ENCODE peak calls at places on chromosomes 5 and 9, in six cellular contexts. One of them, this sample, is unnamed.

GRCh38 chr9:33106827-33107621 is 30.6 kb upstream of the SMU1 start:
- DNase-seq in OCI-LY7: no peak
- DNase-seq in CD8-positive, alpha-beta T cell: no peak
- DNase-seq in cardiac muscle cell: peak; percentile 95
- DNase-seq in HCT116: no peak
- DNase-seq in tibial nerve: no peak
- DNase-seq in this sample: peak; percentile 24

GRCh38 chr5:57298985-57299491 is 125.2 kb downstream of the GPBP1 start:
- DNase-seq in OCI-LY7: peak; percentile 68
- DNase-seq in CD8-positive, alpha-beta T cell: no peak
- DNase-seq in cardiac muscle cell: peak; percentile 93
- DNase-seq in HCT116: peak; percentile 79
- DNase-seq in tibial nerve: no peak
- DNase-seq in this sample: peak; percentile 50

GRCh38 chr9:20044686-20045085 is 255.8 kb upstream of the SLC24A2 start:
- DNase-seq in OCI-LY7: no peak
- DNase-seq in CD8-positive, alpha-beta T cell: no peak
- DNase-seq in cardiac muscle cell: no peak
- DNase-seq in HCT116: no peak
- DNase-seq in tibial nerve: no peak
- DNase-seq in this sample: no peak

GRCh38 chr5:31990296-31990695 is 183.8 kb downstream of the GOLPH3 start:
- DNase-seq in OCI-LY7: no peak
- DNase-seq in CD8-positive, alpha-beta T cell: no peak
- DNase-seq in cardiac muscle cell: no peak
- DNase-seq in HCT116: no peak
- DNase-seq in tibial nerve: no peak
- DNase-seq in this sample: no peak

GRCh38 chr9:73152953-73153352 is 1.3 kb downstream of the ANXA1 start:
- DNase-seq in OCI-LY7: no peak
- DNase-seq in CD8-positive, alpha-beta T cell: no peak
- DNase-seq in cardiac muscle cell: peak; percentile 51
- DNase-seq in HCT116: no peak
- DNase-seq in tibial nerve: no peak
- DNase-seq in this sample: no peak

GRCh38 chr9:131180454-131180853 is 55.1 kb downstream of the NUP214 start:
- DNase-seq in OCI-LY7: no peak
- DNase-seq in CD8-positive, alpha-beta T cell: no peak
- DNase-seq in cardiac muscle cell: peak; percentile 86
- DNase-seq in HCT116: no peak
- DNase-seq in tibial nerve: no peak
- DNase-seq in this sample: no peak

GRCh38 chr9:3028535-3028934 is 184.6 kb upstream of the PUM3 start:
- DNase-seq in OCI-LY7: no peak
- DNase-seq in CD8-positive, alpha-beta T cell: no peak
- DNase-seq in cardiac muscle cell: no peak
- DNase-seq in HCT116: no peak
- DNase-seq in tibial nerve: no peak
- DNase-seq in this sample: no peak

GRCh38 chr5:53095931-53096525 is 13.5 kb downstream of the MOCS2 start:
- DNase-seq in OCI-LY7: peak; percentile 51
- DNase-seq in CD8-positive, alpha-beta T cell: peak; percentile 58
- DNase-seq in cardiac muscle cell: peak; percentile 81
- DNase-seq in HCT116: peak; percentile 49
- DNase-seq in tibial nerve: peak; percentile 61
- DNase-seq in this sample: peak; percentile 45

GRCh38 chr9:123336455-123336854 is 19.5 kb upstream of the CRB2 start:
- DNase-seq in OCI-LY7: peak; percentile 23
- DNase-seq in CD8-positive, alpha-beta T cell: no peak
- DNase-seq in cardiac muscle cell: no peak
- DNase-seq in HCT116: no peak
- DNase-seq in tibial nerve: no peak
- DNase-seq in this sample: no peak

GRCh38 chr5:72188176-72188575 is 80.9 kb downstream of the MAP1B start:
- DNase-seq in OCI-LY7: no peak
- DNase-seq in CD8-positive, alpha-beta T cell: no peak
- DNase-seq in cardiac muscle cell: no peak
- DNase-seq in HCT116: no peak
- DNase-seq in tibial nerve: no peak
- DNase-seq in this sample: no peak

GRCh38 chr9:124238546-124239140 is 19.1 kb upstream of the NEK6 start:
- DNase-seq in OCI-LY7: no peak
- DNase-seq in CD8-positive, alpha-beta T cell: no peak
- DNase-seq in cardiac muscle cell: no peak
- DNase-seq in HCT116: no peak
- DNase-seq in tibial nerve: no peak
- DNase-seq in this sample: no peak

GRCh38 chr9:125444166-125444565 is 182.5 kb downstream of the GAPVD1 start:
- DNase-seq in OCI-LY7: no peak
- DNase-seq in CD8-positive, alpha-beta T cell: no peak
- DNase-seq in cardiac muscle cell: no peak
- DNase-seq in HCT116: no peak
- DNase-seq in tibial nerve: no peak
- DNase-seq in this sample: no peak

GRCh38 chr9:81073821-81074220 is 615.5 kb downstream of the TLE1 start:
- DNase-seq in OCI-LY7: no peak
- DNase-seq in CD8-positive, alpha-beta T cell: no peak
- DNase-seq in cardiac muscle cell: no peak
- DNase-seq in HCT116: no peak
- DNase-seq in tibial nerve: no peak
- DNase-seq in this sample: no peak
- H3K36me3 ChIP-seq in OCI-LY7: no peaks in the 10 kb centered on the region
- H3K36me3 ChIP-seq in CD8-positive, alpha-beta T cell: no peaks in the 10 kb centered on the region
- H3K36me3 ChIP-seq in cardiac muscle cell: no peaks in the 10 kb centered on the region
- H3K36me3 ChIP-seq in HCT116: no peaks in the 10 kb centered on the region
- H3K36me3 ChIP-seq in tibial nerve: no peaks in the 10 kb centered on the region
- H3K36me3 ChIP-seq in this sample: no peaks in the 10 kb centered on the region

GRCh38 chr5:150783422-150783928 is 4.9 kb downstream of the SMIM3 start:
- DNase-seq in OCI-LY7: peak; percentile 7
- DNase-seq in CD8-positive, alpha-beta T cell: peak; percentile 40
- DNase-seq in cardiac muscle cell: peak; percentile 94
- DNase-seq in HCT116: peak; percentile 83
- DNase-seq in tibial nerve: no peak
- DNase-seq in this sample: peak; percentile 18
- H3K4me3 ChIP-seq in OCI-LY7: no peak overlapping the region
- H3K4me3 ChIP-seq in CD8-positive, alpha-beta T cell: peak overlapping the region; percentile 36
- H3K4me3 ChIP-seq in cardiac muscle cell: no peak overlapping the region
- H3K4me3 ChIP-seq in HCT116: no peak overlapping the region
- H3K4me3 ChIP-seq in tibial nerve: no peak overlapping the region
- H3K4me3 ChIP-seq in this sample: no peak overlapping the region

DNA sequence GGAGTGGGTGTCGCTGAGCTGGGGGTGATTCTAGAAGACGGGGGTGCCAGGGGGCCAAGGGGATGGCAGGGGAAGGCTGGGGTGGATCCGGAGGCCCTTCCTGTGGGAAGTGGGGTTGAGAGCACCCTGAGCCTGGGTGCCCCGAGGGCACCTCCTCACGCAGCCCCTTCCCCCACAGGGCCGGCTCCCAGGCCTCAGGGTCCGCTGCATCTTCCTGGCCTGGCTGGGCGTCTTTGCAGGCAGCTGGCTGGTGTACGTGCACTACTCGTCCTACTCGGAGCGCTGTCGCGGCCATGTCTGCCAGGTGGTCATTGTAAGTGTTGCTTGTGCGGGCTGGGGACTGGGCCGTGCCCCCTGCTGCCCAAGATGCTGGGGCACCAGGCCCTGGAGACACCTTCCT is 5.0 kb downstream of the DIPK1B start:
- DNase-seq in OCI-LY7: no peak
- DNase-seq in CD8-positive, alpha-beta T cell: no peak
- DNase-seq in cardiac muscle cell: no peak
- DNase-seq in HCT116: no peak
- DNase-seq in tibial nerve: no peak
- DNase-seq in this sample: no peak
- H3K36me3 ChIP-seq in OCI-LY7: peaks cover 9% of the 10 kb centered on the region
- H3K36me3 ChIP-seq in CD8-positive, alpha-beta T cell: no peaks in the 10 kb centered on the region
- H3K36me3 ChIP-seq in cardiac muscle cell: peaks cover 10% of the 10 kb centered on the region
- H3K36me3 ChIP-seq in HCT116: no peaks in the 10 kb centered on the region
- H3K36me3 ChIP-seq in tibial nerve: peaks cover 17% of the 10 kb centered on the region
- H3K36me3 ChIP-seq in this sample: peaks cover 37% of the 10 kb centered on the region

GRCh38 chr5:133853972-133854371 is 114.5 kb downstream of the C5orf15 start:
- DNase-seq in OCI-LY7: no peak
- DNase-seq in CD8-positive, alpha-beta T cell: no peak
- DNase-seq in cardiac muscle cell: no peak
- DNase-seq in HCT116: no peak
- DNase-seq in tibial nerve: no peak
- DNase-seq in this sample: no peak
- H3K4me3 ChIP-seq in OCI-LY7: no peak overlapping the region
- H3K4me3 ChIP-seq in CD8-positive, alpha-beta T cell: no peak overlapping the region
- H3K4me3 ChIP-seq in cardiac muscle cell: no peak overlapping the region
- H3K4me3 ChIP-seq in HCT116: no peak overlapping the region
- H3K4me3 ChIP-seq in tibial nerve: no peak overlapping the region
- H3K4me3 ChIP-seq in this sample: no peak overlapping the region

This sample was measured in BE2C.